ENCODE peak calls at places on chromosomes 6 and 20, in seven cellular contexts. D is suprapubic skin, F is heart right ventricle, L is sigmoid colon, O is psoas muscle, J is IMR-90, R is stomach. A is an unnamed sample. For H3K4me1, the result is how much of the 10 kb centered on the place peaks cover.

GRCh38 chr20:1764136-1765033 is 106.8 kb upstream of the SIRPG start:
- DNase-seq in D (no peak), F (peak), L (peak), O (peak), J (peak), R (peak), A (peak)

GRCh38 chr6:147382945-147383554 is 125.4 kb upstream of the SAMD5 start:
- DNase-seq in D (no peak), F (no peak), L (no peak), O (no peak), J (peak), R (no peak), A (no peak)

GRCh38 chr6:118506071-118506638 is 41.9 kb upstream of the PLN start:
- DNase-seq in D (no peak), F (no peak), L (no peak), O (no peak), J (peak), R (no peak), A (no peak)

GRCh38 chr20:5191829-5192569 is 65.2 kb downstream of the CDS2 start:
- DNase-seq in D (no peak), F (peak), L (no peak), O (no peak), J (peak), R (peak), A (no peak)

GRCh38 chr6:124590001-124590400 is 372.2 kb upstream of the RNF217 start:
- DNase-seq in D (no peak), F (no peak), L (no peak), O (no peak), J (no peak), R (no peak), A (no peak)

GRCh38 chr6:100803264-100803663 is 77.9 kb downstream of the ASCC3 start:
- DNase-seq in D (no peak), F (no peak), L (no peak), O (no peak), J (no peak), R (no peak), A (no peak)

GRCh38 chr20:54162378-54162777 is 11.4 kb downstream of the CYP24A1 start:
- DNase-seq in D (no peak), F (no peak), L (no peak), O (no peak), J (no peak), R (no peak), A (no peak)

GRCh38 chr6:85479221-85479620 is 29.3 kb downstream of the NT5E start:
- DNase-seq in D (no peak), F (no peak), L (no peak), O (no peak), J (peak), R (no peak), A (no peak)

GRCh38 chr6:97653076-97653475 is 370.1 kb upstream of the MMS22L start:
- DNase-seq in D (no peak), F (no peak), L (no peak), O (no peak), J (no peak), R (no peak), A (no peak)

GRCh38 chr20:16666272-16666671 is 63.6 kb upstream of the SNRPB2 start:
- DNase-seq in D (no peak), F (no peak), L (no peak), O (no peak), J (no peak), R (no peak), A (no peak)

GRCh38 chr6:135851442-135852271 is at the start of gene PDE7B:
- DNase-seq in D (peak), F (peak), L (peak), O (peak), J (peak), R (peak), A (peak)

GRCh38 chr6:14851286-14851685 is 394.6 kb upstream of the JARID2 start:
- DNase-seq in D (no peak), F (no peak), L (no peak), O (no peak), J (peak), R (no peak), A (no peak)

GRCh38 chr6:1391692-1392309 is 2.4 kb downstream of the FOXF2 start:
- DNase-seq in D (peak), F (no peak), L (no peak), O (no peak), J (peak), R (no peak), A (peak)

GRCh38 chr6:116562019-116562403 is 8.5 kb downstream of the CALHM4 start:
- DNase-seq in D (no peak), F (no peak), L (no peak), O (no peak), J (no peak), R (no peak), A (no peak)

GRCh38 chr6:167501831-167502385 is 177.0 kb downstream of the TTLL2 start:
- DNase-seq in D (no peak), F (no peak), L (no peak), O (no peak), J (no peak), R (peak), A (no peak)

GRCh38 chr6:169851641-169852503 is 100.5 kb downstream of the ERMARD start:
- DNase-seq in D (no peak), F (peak), L (no peak), O (no peak), J (no peak), R (peak), A (peak)

GRCh38 chr6:1864496-1864895 is 254.8 kb downstream of the FOXC1 start:
- DNase-seq in D (no peak), F (no peak), L (no peak), O (no peak), J (no peak), R (no peak), A (no peak)

GRCh38 chr6:43203718-43204095 is 21.7 kb downstream of the CUL9 start:
- DNase-seq in D (peak), F (no peak), L (peak), O (no peak), J (no peak), R (no peak), A (peak)

GRCh38 chr6:134287863-134288537 is 29.9 kb downstream of the SGK1 start:
- DNase-seq in D (no peak), F (no peak), L (no peak), O (no peak), J (peak), R (no peak), A (no peak)

GRCh38 chr6:111759836-111760785 is 113.1 kb downstream of the FYN start:
- DNase-seq in D (no peak), F (no peak), L (peak), O (no peak), J (peak), R (no peak), A (no peak)

GRCh38 chr6:25464225-25464624 is 185.1 kb downstream of the CARMIL1 start:
- DNase-seq in D (no peak), F (no peak), L (no peak), O (no peak), J (no peak), R (no peak), A (no peak)

GRCh38 chr6:53771780-53772624 is 22.8 kb upstream of the LRRC1 start:
- DNase-seq in D (no peak), F (no peak), L (no peak), O (no peak), J (peak), R (no peak), A (no peak)

GRCh38 chr20:31894980-31895675 is 24.7 kb downstream of the TTLL9 start:
- DNase-seq in D (peak), F (peak), L (peak), O (peak), J (peak), R (peak), A (no peak)

GRCh38 chr6:25359191-25359861 is 80.2 kb downstream of the CARMIL1 start:
- DNase-seq in D (no peak), F (peak), L (peak), O (peak), J (peak), R (no peak), A (no peak)

GRCh38 chr20:10322073-10323012 is 103.7 kb downstream of the SNAP25 start:
- DNase-seq in D (no peak), F (no peak), L (no peak), O (no peak), J (no peak), R (no peak), A (no peak)

GRCh38 chr20:49979030-49979832 is 3.5 kb upstream of the SNAI1 start:
- DNase-seq in D (no peak), F (peak), L (no peak), O (no peak), J (no peak), R (peak), A (peak)

GRCh38 chr20:29301624-29302259 is 1955.7 kb upstream of the DEFB115 start:
- DNase-seq in D (no peak), F (no peak), L (peak), O (no peak), J (no peak), R (no peak), A (no peak)

GRCh38 chr20:36343641-36344040 is 37.5 kb downstream of the DLGAP4 start:
- DNase-seq in D (no peak), F (no peak), L (no peak), O (no peak), J (no peak), R (no peak), A (peak)

GRCh38 chr20:61560361-61560853 is 308.3 kb downstream of the CDH4 start:
- DNase-seq in D (no peak), F (no peak), L (no peak), O (no peak), J (peak), R (no peak), A (no peak)

GRCh38 chr6:170164271-170164900 is 126.5 kb downstream of the DLL1 start:
- DNase-seq in D (peak), F (no peak), L (no peak), O (no peak), J (no peak), R (no peak), A (peak)

GRCh38 chr6:32149932-32150920 is 1.5 kb downstream of the PRRT1 start:
- DNase-seq in D (no peak), F (no peak), L (no peak), O (no peak), J (no peak), R (no peak), A (no peak)

DNA sequence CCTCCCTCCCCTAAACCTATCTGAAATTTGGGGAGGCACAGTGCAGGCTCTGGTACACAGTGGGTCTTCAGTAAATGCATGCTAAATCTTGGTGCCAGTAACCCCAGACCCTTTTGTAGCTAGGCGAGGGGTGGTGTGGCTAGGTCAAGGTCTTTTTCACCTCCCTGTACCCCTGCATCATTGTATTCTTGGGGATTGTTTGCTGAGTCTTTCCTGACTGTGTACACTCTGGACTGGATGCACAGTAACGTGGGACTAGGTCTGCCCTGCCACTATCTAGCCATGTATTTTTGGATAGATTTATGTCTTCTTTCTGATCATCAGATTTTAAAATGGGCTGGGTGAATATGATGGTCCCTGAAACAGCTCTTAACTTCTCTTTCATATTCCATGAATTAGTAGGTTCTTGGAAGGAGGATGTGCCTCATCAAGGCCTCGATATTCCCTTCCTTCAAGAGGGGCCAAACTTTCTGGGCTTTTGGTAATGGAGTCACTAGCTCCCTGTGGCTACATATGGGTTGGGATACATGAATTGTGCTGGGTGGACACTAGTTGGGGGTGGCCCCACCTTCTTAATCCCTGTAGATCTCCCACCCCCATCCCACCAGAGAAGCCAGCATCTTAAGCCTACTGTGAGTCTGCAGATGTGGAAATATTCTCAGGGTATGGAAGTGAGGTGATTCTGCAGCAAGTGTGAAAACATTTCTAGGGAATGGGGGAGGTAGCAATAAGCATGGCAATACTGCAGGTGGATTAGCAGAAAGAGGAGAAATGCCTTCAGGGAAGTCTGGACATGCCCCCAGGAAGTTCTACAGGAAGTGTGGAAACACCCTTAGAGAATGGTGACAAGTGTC is 2.1 kb downstream of the TP53INP2 start:
- DNase-seq in D (no peak), F (no peak), L (no peak), O (no peak), J (no peak), R (no peak), A (no peak)
- H3K4me3 ChIP-seq in D (no peak), F (peak), L (no peak), O (no peak), J (no peak), R (no peak), A (no peak)

DNA sequence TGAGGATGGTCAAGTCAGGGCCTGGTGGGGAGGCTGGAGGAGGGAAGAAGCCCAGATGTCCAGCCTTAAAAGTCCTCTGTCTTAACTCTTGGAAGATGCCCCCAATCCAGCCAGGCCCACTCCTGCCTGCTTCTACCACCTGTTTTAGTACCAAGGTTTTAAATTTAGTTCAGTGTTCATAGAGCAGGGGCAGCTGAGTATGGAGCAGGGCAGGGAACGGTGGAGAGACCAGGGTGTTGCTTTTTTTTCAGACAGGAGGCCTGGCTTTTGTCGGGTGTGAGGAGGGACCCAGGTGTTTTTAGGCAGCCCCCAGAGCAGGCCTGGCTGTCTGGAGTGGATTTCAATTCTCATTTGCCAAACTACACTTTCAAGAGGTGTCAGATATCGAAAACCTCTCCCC is 278.8 kb downstream of the CDC5L start:
- DNase-seq in D (no peak), F (no peak), L (no peak), O (no peak), J (no peak), R (no peak), A (no peak)
- H3K27ac ChIP-seq in D (no peak), F (peak), L (peak), O (no peak), J (no peak), R (no peak), A (no peak)

GRCh38 chr20:59153355-59153681 is 10.3 kb upstream of the ZNF831 start:
- DNase-seq in D (no peak), F (peak), L (peak), O (peak), J (no peak), R (no peak), A (no peak)
- H3K4me1 ChIP-seq in D (half or more), F (under half), L (under half), O (under half), J (under half), R (under half), A (under half)

DNA sequence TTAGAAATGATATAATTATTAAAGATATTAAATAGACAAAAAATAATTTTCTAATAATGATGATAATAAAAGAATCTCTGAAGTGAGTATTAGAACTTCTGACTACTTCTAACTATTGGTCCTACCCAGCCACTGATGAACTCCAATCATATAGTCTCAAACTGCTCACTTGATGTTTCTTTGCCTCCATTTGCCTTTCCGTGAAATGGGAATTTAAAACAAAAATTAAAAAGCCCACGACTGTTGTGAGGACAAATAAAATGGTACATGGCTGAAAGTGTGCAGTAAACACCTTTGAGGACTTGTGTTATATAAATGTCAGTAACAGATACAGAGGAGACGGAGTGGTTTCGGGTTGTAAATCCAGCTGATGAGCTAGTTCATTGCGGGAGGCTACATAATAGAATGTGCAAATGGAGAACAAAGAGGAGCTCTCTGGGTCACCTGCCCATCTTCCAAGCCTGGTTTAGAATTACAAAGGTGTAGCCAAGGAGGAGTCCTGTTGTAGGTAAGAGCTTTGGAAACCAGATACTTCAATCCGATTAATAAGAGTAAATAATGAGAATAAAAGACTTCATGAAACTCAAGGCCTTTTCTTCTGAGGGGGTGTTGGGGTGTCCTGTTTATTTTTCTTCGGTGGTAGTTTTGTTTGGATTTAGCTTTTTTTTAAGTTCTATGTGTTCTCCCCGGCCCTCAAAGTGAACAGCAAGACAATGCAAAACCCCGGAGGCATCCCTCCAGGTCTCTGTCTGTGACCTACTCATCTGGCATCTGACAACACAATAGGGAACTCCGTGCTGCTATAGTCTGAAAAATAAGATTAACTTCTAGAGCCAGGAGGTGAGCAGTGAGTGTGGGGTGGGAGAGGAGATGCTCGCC is 4.4 kb upstream of the PXDC1 start:
- DNase-seq in D (peak), F (no peak), L (no peak), O (no peak), J (no peak), R (no peak), A (no peak)
- H3K4me3 ChIP-seq in D (no peak), F (no peak), L (no peak), O (no peak), J (no peak), R (no peak), A (no peak)

GRCh38 chr20:58852559-58853271 is at the start of gene GNAS:
- DNase-seq in D (no peak), F (peak), L (no peak), O (peak), J (peak), R (no peak), A (peak)

GRCh38 chr20:58853976-58854637 is 1.6 kb downstream of the GNAS start:
- DNase-seq in D (no peak), F (no peak), L (no peak), O (no peak), J (no peak), R (no peak), A (no peak)

GRCh38 chr20:58851969-58852458 is 502 bp upstream of the GNAS start:
- DNase-seq in D (no peak), F (no peak), L (no peak), O (no peak), J (no peak), R (no peak), A (no peak)

GRCh38 chr20:58854638-58855471 is 2.3 kb downstream of the GNAS start:
- DNase-seq in D (no peak), F (no peak), L (no peak), O (no peak), J (no peak), R (no peak), A (no peak)

DNA sequence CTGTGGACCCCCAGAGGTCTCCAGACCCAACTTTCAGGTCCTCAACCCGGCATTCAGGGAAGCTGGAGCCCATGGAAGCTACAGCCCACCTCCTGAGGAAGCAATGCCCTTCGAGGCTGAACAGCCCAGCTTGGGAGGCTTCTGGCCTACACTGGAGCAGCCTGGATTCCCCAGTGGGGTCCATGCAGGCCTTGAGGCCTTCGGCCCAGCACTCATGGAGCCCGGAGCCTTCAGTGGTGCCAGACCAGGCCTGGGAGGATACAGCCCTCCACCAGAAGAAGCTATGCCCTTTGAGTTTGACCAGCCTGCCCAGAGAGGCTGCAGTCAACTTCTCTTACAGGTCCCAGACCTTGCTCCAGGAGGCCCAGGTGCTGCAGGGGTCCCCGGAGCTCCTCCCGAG is 950 bp downstream of the GNAS start:
- DNase-seq in D (no peak), F (no peak), L (no peak), O (no peak), J (no peak), R (no peak), A (no peak)
- H3K27ac ChIP-seq in D (no peak), F (no peak), L (no peak), O (no peak), J (no peak), R (no peak), A (no peak)

DNA sequence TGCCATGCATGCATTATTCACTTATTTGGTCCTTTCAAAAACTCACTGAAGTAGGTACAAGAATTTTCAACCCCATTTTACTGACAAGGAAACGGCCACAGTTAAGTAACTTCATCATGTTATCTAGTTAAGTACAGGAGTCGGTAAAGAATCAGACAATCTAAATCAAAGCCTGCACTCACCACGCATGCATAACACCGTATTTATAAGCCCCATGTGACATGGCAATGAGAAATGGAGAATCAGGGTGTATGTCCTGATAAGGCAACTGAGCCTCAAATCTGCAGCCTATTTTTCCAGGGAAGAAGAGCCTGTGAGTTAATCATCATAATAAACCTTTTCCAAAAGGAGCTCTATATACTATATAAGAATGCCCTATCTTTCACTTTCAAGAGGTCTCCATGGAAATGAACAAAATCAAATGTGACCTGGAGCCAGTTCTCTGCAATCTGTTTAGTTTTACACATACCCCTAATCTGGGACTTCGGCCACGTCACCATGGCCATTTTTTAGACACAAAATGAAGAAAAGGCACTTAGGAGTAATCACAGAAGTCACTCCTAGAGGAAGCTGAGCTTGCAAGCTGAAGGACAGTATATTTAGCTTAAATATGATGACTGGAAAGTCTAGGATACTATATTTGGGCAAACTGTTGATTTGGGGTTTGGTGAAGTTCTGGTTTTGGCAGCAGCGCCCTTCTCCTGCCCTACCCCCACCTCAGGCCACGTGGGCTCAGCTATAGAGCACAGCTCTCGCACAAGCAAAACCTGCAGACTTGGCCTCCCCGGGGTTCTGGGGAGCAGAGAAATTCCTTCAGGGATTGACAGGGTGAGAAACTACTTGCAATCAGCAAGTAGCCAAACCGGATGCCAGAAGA is 19.2 kb downstream of the TRAM2 start:
- DNase-seq in D (no peak), F (no peak), L (no peak), O (no peak), J (peak), R (no peak), A (no peak)
- H3K4me1 ChIP-seq in D (under half), F (under half), L (under half), O (under half), J (under half), R (half or more), A (under half)

A was measured in spleen.